ENCODE peak calls at places on chromosome 20, in six cellular contexts. S, J, O, Y, W and C are unnamed samples.

GRCh38 chr20:32325706-32326506 is 32.2 kb upstream of the ASXL1 start:
- DNase-seq in O (peak; percentile 99), S (peak; percentile 43), W (no peak), Y (peak; percentile 58), J (peak; percentile 94), C (no peak)

GRCh38 chr20:11553603-11554002 is 364.1 kb upstream of the BTBD3 start:
- DNase-seq in S (no peak), W (no peak), Y (no peak), J (peak; percentile 7), O (peak; percentile 9), C (peak; percentile 15)

GRCh38 chr20:50297498-50298348 is 107.1 kb downstream of the CEBPB start:
- DNase-seq in J (no peak), O (no peak), S (no peak), Y (no peak), W (no peak), C (peak; percentile 94)

GRCh38 chr20:25238319-25239037 is 9.4 kb upstream of the PYGB start:
- DNase-seq in J (no peak), O (no peak), Y (no peak), S (no peak), W (no peak), C (no peak)

GRCh38 chr20:53839423-53840176 is 230.8 kb downstream of the BCAS1 start:
- DNase-seq in S (no peak), O (no peak), Y (no peak), W (peak; percentile 96), J (no peak), C (peak; percentile 95)

GRCh38 chr20:36645998-36646397 is at the start of gene SLA2:
- DNase-seq in S (no peak), O (no peak), W (no peak), J (no peak), Y (no peak), C (peak; percentile 90)

GRCh38 chr20:46123482-46124245 is 5.5 kb downstream of the CD40 start:
- DNase-seq in Y (no peak), J (no peak), S (no peak), O (no peak), W (no peak), C (no peak)

GRCh38 chr20:21102691-21103311 is 3.4 kb downstream of the LINC00237 start:
- DNase-seq in W (no peak), J (no peak), O (no peak), Y (no peak), S (no peak), C (peak; percentile 49)

GRCh38 chr20:15799871-15800270 is 773.4 kb downstream of the KIF16B start:
- DNase-seq in O (no peak), J (no peak), Y (no peak), S (no peak), W (no peak), C (peak; percentile 34)

GRCh38 chr20:47318596-47319516 is 37.6 kb downstream of the ZMYND8 start:
- DNase-seq in J (peak; percentile 79), S (peak; percentile 49), Y (peak; percentile 81), W (no peak), O (peak; percentile 62), C (peak; percentile 78)

GRCh38 chr20:23205656-23206055 is 119.5 kb upstream of the CD93 start:
- DNase-seq in O (no peak), S (no peak), W (no peak), Y (no peak), J (peak; percentile 76), C (no peak)

GRCh38 chr20:44354979-44355502 is 458 bp upstream of the HNF4A start:
- DNase-seq in Y (no peak), W (no peak), O (peak; percentile 79), S (peak; percentile 65), J (no peak), C (no peak)

GRCh38 chr20:36036688-36037087 is 68.3 kb downstream of the CNBD2 start:
- DNase-seq in O (no peak), J (no peak), W (no peak), S (no peak), Y (peak; percentile 51), C (peak; percentile 7)

GRCh38 chr20:59008715-59009336 is 1.8 kb upstream of the CTSZ start:
- DNase-seq in O (no peak), S (no peak), W (no peak), Y (no peak), J (no peak), C (no peak)

GRCh38 chr20:41308290-41308691 is 9.2 kb downstream of the ZHX3 start:
- DNase-seq in J (peak; percentile 59), O (peak; percentile 69), Y (no peak), S (no peak), W (no peak), C (peak; percentile 62)

GRCh38 chr20:24662756-24663399 is 193.4 kb downstream of the SYNDIG1 start:
- DNase-seq in O (no peak), S (no peak), J (no peak), Y (no peak), W (no peak), C (no peak)

GRCh38 chr20:38466171-38466570 is 6.5 kb upstream of the RALGAPB start:
- DNase-seq in Y (no peak), W (no peak), J (no peak), O (no peak), S (no peak), C (no peak)

GRCh38 chr20:53708129-53708968 is 114.7 kb upstream of the ZNF217 start:
- DNase-seq in W (peak; percentile 94), S (no peak), Y (no peak), O (no peak), J (no peak), C (peak; percentile 73)

GRCh38 chr20:32064667-32065066 is 12.6 kb downstream of the HCK start:
- DNase-seq in S (no peak), J (no peak), W (peak; percentile 74), O (no peak), Y (no peak), C (no peak)

GRCh38 chr20:46406986-46407670 is 713 bp upstream of the ELMO2 start:
- DNase-seq in O (peak; percentile 47), Y (no peak), S (no peak), J (no peak), W (peak; percentile 42), C (peak; percentile 83)

GRCh38 chr20:18391686-18392085 is 75.1 kb downstream of the DZANK1 start:
- DNase-seq in Y (no peak), J (no peak), S (no peak), O (no peak), W (no peak), C (no peak)

GRCh38 chr20:18394363-18394762 is 72.5 kb downstream of the DZANK1 start:
- DNase-seq in S (no peak), J (no peak), O (no peak), W (no peak), Y (no peak), C (no peak)

GRCh38 chr20:18390201-18390600 is 76.6 kb downstream of the DZANK1 start:
- DNase-seq in Y (no peak), W (no peak), S (no peak), O (no peak), J (peak; percentile 43), C (no peak)

DNA sequence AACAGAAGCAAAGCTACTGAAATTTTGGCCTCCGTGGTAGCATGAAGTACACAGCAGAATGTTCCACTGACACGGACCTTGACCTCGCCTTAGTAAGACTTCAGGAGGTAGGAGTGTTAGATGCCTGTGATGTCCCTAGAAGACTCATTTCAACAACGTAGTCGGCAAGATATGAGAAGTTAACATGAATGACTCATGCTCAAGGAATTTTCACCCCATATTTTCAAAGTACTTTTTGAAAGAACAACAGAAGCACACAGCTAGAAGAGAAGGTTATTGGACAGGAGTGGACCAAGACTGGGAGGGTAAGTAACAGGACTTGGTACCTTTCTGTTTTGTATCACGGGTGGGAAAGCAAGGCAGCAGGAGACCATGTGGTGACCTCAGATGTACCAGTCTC is 78.0 kb downstream of the DZANK1 start:
- DNase-seq in W (no peak), O (peak; percentile 95), S (peak; percentile 18), J (peak; percentile 42), Y (no peak), C (no peak)
- TF ChIP-seq MYC in W (no peak), O (no peak), S (no peak), J (no peak), Y (no peak), C (no peak)

GRCh38 chr20:60035486-60035885 is 77.3 kb downstream of the CDH26 start:
- DNase-seq in Y (no peak), O (no peak), J (no peak), S (no peak), W (no peak), C (peak; percentile 36)
- TF ChIP-seq CTCF in Y (no peak), O (no peak), J (no peak), S (no peak), W (no peak), C (no peak)

GRCh38 chr20:4195499-4195898 is 180.1 kb upstream of the RNF24 start:
- DNase-seq in S (peak; percentile 52), W (no peak), Y (peak; percentile 52), O (peak; percentile 61), J (peak; percentile 26), C (no peak)
- TF ChIP-seq MYC in S (no peak), W (no peak), Y (no peak), O (no peak), J (no peak), C (no peak)

GRCh38 chr20:1440024-1440423 is 26.6 kb downstream of the NSFL1C start:
- DNase-seq in J (peak; percentile 27), S (no peak), O (peak; percentile 61), Y (peak; percentile 61), W (no peak), C (peak; percentile 61)
- TF ChIP-seq CTCF in J (peak; percentile 43), S (peak; percentile 35), O (peak; percentile 61), Y (peak; percentile 97), W (peak; percentile 41), C (peak; percentile 87)

GRCh38 chr20:48785256-48785655 is 42.5 kb downstream of the PREX1 start:
- DNase-seq in J (no peak), O (no peak), S (no peak), Y (no peak), W (no peak), C (no peak)
- TF ChIP-seq MYC in J (no peak), O (no peak), S (no peak), Y (no peak), W (no peak), C (no peak)

GRCh38 chr20:9617940-9618339 is 103.5 kb downstream of the LAMP5 start:
- DNase-seq in Y (peak; percentile 12), J (no peak), O (peak; percentile 58), W (no peak), S (peak; percentile 69), C (peak; percentile 53)
- TF ChIP-seq CTCF in Y (peak; percentile 55), J (no peak), O (peak; percentile 77), W (peak; percentile 12), S (peak; percentile 98), C (peak; percentile 31)